ENCODE peak calls at places on chromosomes 7 and 10, in six cellular contexts. E, V, N, Q, Z and T are unnamed samples.

GRCh38 chr7:22256702-22257101 is 100.3 kb downstream of the RAPGEF5 start:
- DNase-seq in E (no peak), V (no peak), N (no peak), Q (no peak), Z (no peak), T (no peak)

GRCh38 chr7:98115746-98116525 is 9.3 kb downstream of the LMTK2 start:
- DNase-seq in E (no peak), V (no peak), N (no peak), Q (no peak), Z (no peak), T (no peak)

GRCh38 chr10:113709221-113709838 is 29.6 kb downstream of the CASP7 start:
- DNase-seq in E (no peak), V (peak), N (no peak), Q (no peak), Z (no peak), T (no peak)

GRCh38 chr7:155291045-155291530 is 6.6 kb upstream of the INSIG1 start:
- DNase-seq in E (no peak), V (no peak), N (no peak), Q (no peak), Z (no peak), T (no peak)

GRCh38 chr7:52119537-52119936 is 802.9 kb upstream of the COBL start:
- DNase-seq in E (no peak), V (no peak), N (no peak), Q (no peak), Z (no peak), T (no peak)

GRCh38 chr10:86368046-86368445 is 1.5 kb upstream of the GRID1 start:
- DNase-seq in E (no peak), V (no peak), N (no peak), Q (no peak), Z (no peak), T (no peak)

GRCh38 chr10:63115732-63116383 is 17.3 kb upstream of the NRBF2 start:
- DNase-seq in E (no peak), V (peak), N (no peak), Q (no peak), Z (peak), T (no peak)

GRCh38 chr10:10830316-10831061 is 187.2 kb upstream of the CELF2 start:
- DNase-seq in E (no peak), V (peak), N (no peak), Q (no peak), Z (no peak), T (no peak)

GRCh38 chr7:101884671-101885596 is 67.5 kb downstream of the CUX1 start:
- DNase-seq in E (no peak), V (no peak), N (no peak), Q (no peak), Z (no peak), T (no peak)

GRCh38 chr7:8295638-8296361 is 33.8 kb upstream of the ICA1 start:
- DNase-seq in E (peak), V (peak), N (peak), Q (peak), Z (peak), T (no peak)

GRCh38 chr10:31650010-31650409 is 278.6 kb downstream of the ARHGAP12 start:
- DNase-seq in E (no peak), V (peak), N (peak), Q (no peak), Z (peak), T (no peak)

GRCh38 chr7:70657989-70658578 is 473.9 kb upstream of the GALNT17 start:
- DNase-seq in E (no peak), V (no peak), N (no peak), Q (no peak), Z (no peak), T (no peak)

GRCh38 chr7:55052081-55052480 is 33.3 kb downstream of the EGFR start:
- DNase-seq in E (no peak), V (no peak), N (no peak), Q (no peak), Z (no peak), T (no peak)

GRCh38 chr7:30984359-30985107 is 20.8 kb downstream of the GHRHR start:
- DNase-seq in E (no peak), V (no peak), N (no peak), Q (no peak), Z (no peak), T (no peak)

GRCh38 chr10:69226919-69227450 is 6.9 kb downstream of the HKDC1 start:
- DNase-seq in E (no peak), V (no peak), N (no peak), Q (no peak), Z (no peak), T (no peak)

GRCh38 chr7:141754939-141755338 is 9.0 kb upstream of the TAS2R3 start:
- DNase-seq in E (no peak), V (no peak), N (peak), Q (no peak), Z (no peak), T (no peak)

GRCh38 chr7:25519962-25520562 is 291.8 kb upstream of the NPVF start:
- DNase-seq in E (no peak), V (no peak), N (no peak), Q (no peak), Z (no peak), T (no peak)

GRCh38 chr7:6430271-6430940 is 17.3 kb downstream of the DAGLB start:
- DNase-seq in E (no peak), V (no peak), N (no peak), Q (no peak), Z (no peak), T (no peak)

GRCh38 chr10:133058267-133059092 is 29.2 kb upstream of the ADGRA1 start:
- DNase-seq in E (no peak), V (no peak), N (no peak), Q (peak), Z (no peak), T (no peak)

GRCh38 chr7:27606270-27607209 is 56.1 kb downstream of the HIBADH start:
- DNase-seq in E (no peak), V (peak), N (no peak), Q (no peak), Z (no peak), T (no peak)

GRCh38 chr7:127391591-127392181 is 822 bp downstream of the ZNF800 start:
- DNase-seq in E (peak), V (no peak), N (no peak), Q (no peak), Z (peak), T (peak)

GRCh38 chr7:143048827-143049226 is 3.3 kb upstream of the OR6V1 start:
- DNase-seq in E (no peak), V (no peak), N (no peak), Q (no peak), Z (no peak), T (no peak)

GRCh38 chr7:83936056-83936703 is 258.4 kb downstream of the SEMA3A start:
- DNase-seq in E (peak), V (peak), N (peak), Q (peak), Z (peak), T (no peak)

GRCh38 chr10:33015798-33016547 is 57.9 kb upstream of the ITGB1 start:
- DNase-seq in E (no peak), V (peak), N (no peak), Q (no peak), Z (no peak), T (no peak)

GRCh38 chr7:5426226-5426475 is 2.5 kb upstream of the TNRC18 start:
- DNase-seq in E (no peak), V (no peak), N (no peak), Q (no peak), Z (no peak), T (no peak)

GRCh38 chr10:67802767-67803538 is 35.0 kb downstream of the DNAJC12 start:
- DNase-seq in E (no peak), V (no peak), N (no peak), Q (no peak), Z (no peak), T (no peak)

GRCh38 chr7:94375167-94375566 is 19.5 kb upstream of the COL1A2 start:
- DNase-seq in E (no peak), V (peak), N (peak), Q (no peak), Z (no peak), T (no peak)

GRCh38 chr7:27921081-27921836 is 181.3 kb downstream of the TAX1BP1 start:
- DNase-seq in E (no peak), V (peak), N (peak), Q (peak), Z (peak), T (no peak)

GRCh38 chr10:32055478-32056135 is 618 bp downstream of the KIF5B start:
- DNase-seq in E (peak), V (no peak), N (peak), Q (peak), Z (peak), T (peak)

GRCh38 chr10:61643316-61643751 is 19.4 kb upstream of the CABCOCO1 start:
- DNase-seq in E (no peak), V (peak), N (no peak), Q (no peak), Z (no peak), T (no peak)

GRCh38 chr7:130939285-130940095 is 205.5 kb upstream of the KLF14 start:
- DNase-seq in E (no peak), V (no peak), N (no peak), Q (no peak), Z (no peak), T (no peak)

GRCh38 chr10:101466016-101466912 is 112.3 kb downstream of the BTRC start:
- DNase-seq in E (no peak), V (no peak), N (no peak), Q (no peak), Z (no peak), T (no peak)

GRCh38 chr10:110268442-110268841 is 36.3 kb downstream of the SMNDC1 start:
- DNase-seq in E (no peak), V (no peak), N (no peak), Q (peak), Z (peak), T (no peak)

GRCh38 chr7:136303162-136303561 is 326.0 kb upstream of the MTPN start:
- DNase-seq in E (no peak), V (no peak), N (no peak), Q (no peak), Z (no peak), T (no peak)

GRCh38 chr7:867001-867405 is 9.4 kb upstream of the GET4 start:
- DNase-seq in E (no peak), V (peak), N (no peak), Q (no peak), Z (no peak), T (no peak)